ENCODE peak calls at places on chromosome 19, in five cellular contexts. N is astrocyte, J is PC-3, C is choroid plexus epithelial cell, A is transverse colon. Y is an unnamed sample.

GRCh38 chr19:30326076-30326710 is 46.0 kb upstream of the ZNF536 start:
- DNase-seq in N (no peak), J (no peak), C (no peak), A (no peak), Y (no peak)

GRCh38 chr19:245457-245856 is 45.7 kb downstream of the PLPP2 start:
- DNase-seq in N (no peak), J (no peak), C (no peak), A (no peak), Y (no peak)

GRCh38 chr19:47445937-47446402 is 25.7 kb downstream of the SLC8A2 start:
- DNase-seq in N (no peak), J (peak), C (no peak), A (peak), Y (peak)

GRCh38 chr19:40512473-40513344 is 45.9 kb downstream of the SPTBN4 start:
- DNase-seq in N (no peak), J (no peak), C (peak), A (no peak), Y (peak)

GRCh38 chr19:47511681-47512080 is 3.2 kb downstream of the NAPA start:
- DNase-seq in N (no peak), J (no peak), C (peak), A (no peak), Y (peak)

GRCh38 chr19:9939301-9939913 is 3.1 kb upstream of the OLFM2 start:
- DNase-seq in N (no peak), J (peak), C (peak), A (no peak), Y (peak)

GRCh38 chr19:37470216-37470615 is 1.1 kb downstream of the ZNF570 start:
- DNase-seq in N (no peak), J (no peak), C (peak), A (no peak), Y (no peak)

GRCh38 chr19:17510220-17510993 is 1.0 kb upstream of the PGLS start:
- DNase-seq in N (no peak), J (no peak), C (no peak), A (no peak), Y (no peak)

GRCh38 chr19:47105874-47106273 is 7.7 kb downstream of the ZC3H4 start:
- DNase-seq in N (no peak), J (no peak), C (no peak), A (no peak), Y (no peak)

GRCh38 chr19:7680606-7681335 is at the start of gene TRAPPC5:
- DNase-seq in N (peak), J (peak), C (peak), A (peak), Y (peak)

GRCh38 chr19:3095375-3096191 is 1.4 kb downstream of the GNA11 start:
- DNase-seq in N (no peak), J (peak), C (no peak), A (peak), Y (no peak)

GRCh38 chr19:33269016-33269415 is 33.3 kb downstream of the CEBPA start:
- DNase-seq in N (no peak), J (no peak), C (no peak), A (no peak), Y (no peak)
- H3K4me3 ChIP-seq in N (no peak), J (no peak), C (no peak), A (no peak), Y (no peak)

DNA sequence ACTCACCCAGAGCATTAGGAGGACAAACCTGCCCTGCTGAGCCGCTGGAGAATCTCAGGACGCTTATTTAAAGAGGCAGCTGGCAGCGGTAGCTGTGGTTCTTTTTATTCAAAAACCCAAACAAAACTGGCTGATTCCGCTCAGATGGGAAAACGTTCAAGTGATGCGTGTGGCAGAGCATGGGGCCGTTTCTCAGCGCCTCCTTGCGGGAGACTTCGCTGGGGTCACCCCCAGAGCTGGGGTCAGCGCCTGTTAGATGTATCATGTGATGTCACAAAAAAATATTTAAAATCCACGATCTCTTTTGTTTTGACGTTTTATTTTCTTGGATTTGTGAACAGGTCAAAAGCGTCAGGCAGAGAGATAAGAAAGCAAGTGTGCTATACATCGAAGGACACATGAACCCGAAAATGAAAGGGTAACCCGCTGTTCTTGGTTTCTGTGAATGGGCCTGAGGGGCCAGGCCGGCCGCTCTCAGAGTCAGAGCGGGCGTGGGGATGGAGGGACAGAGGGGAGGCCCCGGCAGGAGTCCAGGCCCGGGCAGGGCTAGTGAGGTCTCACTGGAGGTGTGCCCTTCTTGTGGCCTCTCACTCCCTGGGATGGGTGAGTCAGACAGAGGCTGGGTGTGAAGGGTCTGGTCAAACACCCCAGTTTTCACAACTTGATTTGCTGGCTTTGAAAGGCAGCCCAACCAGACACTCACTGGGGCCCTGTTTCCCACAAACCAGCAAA is 17.6 kb upstream of the NDUFS7 start:
- DNase-seq in N (no peak), J (no peak), C (no peak), A (no peak), Y (no peak)
- TF ChIP-seq CTCF in N (no peak), J (no peak), C (no peak), A (no peak), Y (no peak)

DNA sequence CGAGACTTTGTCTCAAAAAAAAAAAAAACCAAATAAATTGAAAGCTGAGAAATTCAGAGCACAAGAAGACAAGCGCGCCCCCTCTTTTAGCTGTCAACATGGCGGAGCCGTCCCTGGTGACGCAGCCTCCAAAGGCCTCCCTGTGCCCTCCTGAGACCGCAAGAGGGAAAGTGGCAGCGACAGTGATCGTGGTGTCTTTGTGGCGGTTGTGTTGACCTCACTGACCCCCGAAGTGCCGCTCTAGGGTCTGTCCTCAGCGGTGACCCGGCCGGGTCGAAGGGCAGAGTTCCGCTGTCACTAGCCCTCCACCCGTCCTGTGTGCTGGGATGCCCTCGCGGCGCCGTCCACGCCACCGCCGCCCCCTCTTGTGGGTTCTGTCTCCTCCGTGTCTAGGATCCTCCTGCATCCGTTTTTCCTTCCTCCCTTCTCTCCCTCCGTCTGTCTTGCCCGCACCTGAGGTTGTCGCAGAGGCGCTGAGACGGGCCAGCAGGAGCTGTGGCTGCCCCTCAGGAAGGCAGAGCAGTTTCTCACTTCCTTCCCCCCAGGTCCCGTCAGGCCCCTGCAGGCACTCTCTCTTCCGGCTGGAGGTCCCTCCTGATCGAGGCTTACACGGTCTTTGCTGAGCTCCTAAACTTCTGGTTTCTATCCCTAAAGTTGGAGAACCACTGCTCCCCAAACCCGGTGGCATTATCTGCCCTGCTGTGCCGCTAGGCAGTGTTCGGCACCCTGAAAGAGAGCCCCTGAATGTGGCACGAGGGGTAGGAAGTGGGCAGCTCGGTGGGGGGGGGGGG is 7.2 kb downstream of the UHRF1 start:
- DNase-seq in N (no peak), J (no peak), C (no peak), A (peak), Y (no peak)
- H3K4me3 ChIP-seq in N (no peak), J (no peak), C (no peak), A (peak), Y (no peak)

DNA sequence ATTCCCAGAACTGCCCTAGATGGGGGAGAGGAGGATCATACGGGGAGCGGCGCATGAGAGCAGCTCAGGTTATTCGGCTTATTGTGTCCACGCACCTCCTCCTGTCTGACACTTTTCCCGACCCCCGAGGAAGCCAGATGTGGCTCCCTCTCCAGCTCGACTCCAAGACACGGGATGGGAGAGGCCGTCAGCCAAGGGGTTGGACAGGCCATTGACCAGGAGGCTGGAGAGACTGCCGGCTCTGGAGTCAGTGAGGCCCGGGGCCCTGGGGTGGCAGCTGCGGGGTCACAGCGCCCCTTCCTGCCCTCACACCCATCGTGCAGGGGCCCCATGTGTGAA is 2.9 kb downstream of the DMKN start:
- DNase-seq in N (no peak), J (no peak), C (no peak), A (no peak), Y (no peak)
- TF ChIP-seq CTCF in N (no peak), J (no peak), C (no peak), A (no peak), Y (no peak)

GRCh38 chr19:53504903-53505302 is 33.0 kb upstream of the ZNF331 start:
- DNase-seq in N (no peak), J (no peak), C (peak), A (no peak), Y (no peak)
- H3K4me3 ChIP-seq in N (no peak), J (no peak), C (no peak), A (no peak), Y (peak)

DNA sequence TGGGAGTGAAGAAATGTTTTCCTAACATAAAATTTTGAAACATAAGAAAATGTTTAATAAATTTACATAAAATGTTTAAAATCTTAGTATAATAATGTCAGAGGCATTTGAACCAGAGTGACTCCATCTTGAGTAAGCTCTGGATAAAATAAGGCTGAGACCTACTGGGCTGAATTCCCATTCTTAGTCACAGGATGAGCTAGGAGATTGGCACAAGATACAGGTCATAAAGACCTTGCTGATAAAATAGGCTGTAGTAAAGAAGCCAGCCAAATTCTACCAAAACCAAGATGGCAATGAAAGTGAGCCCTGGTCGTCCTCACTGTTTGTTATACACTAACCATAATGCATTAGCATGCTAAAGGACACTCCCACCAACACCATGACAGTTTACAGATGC is 1184.1 kb downstream of the UQCRFS1 start:
- DNase-seq in N (no peak), J (no peak), C (no peak), A (no peak), Y (no peak)
- TF ChIP-seq CTCF in N (no peak), J (no peak), C (no peak), A (no peak), Y (no peak)

GRCh38 chr19:48516536-48516935 is 4.9 kb upstream of the LMTK3 start:
- DNase-seq in N (no peak), J (no peak), C (no peak), A (no peak), Y (no peak)

GRCh38 chr19:48511800-48512503 is at the start of gene LMTK3:
- DNase-seq in N (peak), J (peak), C (no peak), A (peak), Y (peak)

GRCh38 chr19:48512504-48513288 is 1.1 kb upstream of the LMTK3 start:
- DNase-seq in N (no peak), J (no peak), C (no peak), A (no peak), Y (no peak)

GRCh38 chr19:48513289-48514122 is 1.9 kb upstream of the LMTK3 start:
- DNase-seq in N (peak), J (peak), C (peak), A (peak), Y (peak)

DNA sequence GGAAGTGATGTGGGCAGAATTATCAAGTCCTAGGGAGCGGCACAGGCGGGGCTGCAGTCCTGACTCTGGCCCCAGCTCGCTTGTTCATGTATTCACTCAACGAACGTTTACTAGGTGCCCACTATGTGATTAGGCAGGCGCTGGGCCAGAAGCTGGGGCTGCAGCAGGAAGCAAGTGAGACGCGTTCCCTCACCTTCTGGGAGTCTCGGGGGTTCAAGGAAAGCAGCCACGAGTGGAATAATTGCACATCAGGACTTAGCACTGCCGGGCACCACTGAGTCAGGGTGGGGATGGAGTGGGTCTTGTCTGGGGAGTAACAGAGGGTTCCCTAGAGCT is 2.5 kb upstream of the LMTK3 start:
- DNase-seq in N (no peak), J (no peak), C (no peak), A (no peak), Y (no peak)
- H3K4me3 ChIP-seq in N (peak), J (peak), C (no peak), A (no peak), Y (no peak)